ENCODE peak calls at places on chromosome 20, in nine cellular contexts. I, N, X, O, K, A, V, M and Z are unnamed samples.

GRCh38 chr20:46765506-46765905 is 56.1 kb downstream of the SLC2A10 start:
- DNase-seq in X (no peak), N (no peak), V (no peak), K (no peak), M (no peak), A (no peak), I (no peak), O (no peak), Z (no peak)

GRCh38 chr20:63768591-63769515 is 29.3 kb downstream of the SLC2A4RG start:
- DNase-seq in X (no peak), I (no peak), A (no peak), O (no peak), N (no peak), K (no peak), V (no peak), M (no peak), Z (no peak)

GRCh38 chr20:51361258-51361657 is 181.3 kb downstream of the NFATC2 start:
- DNase-seq in I (no peak), A (no peak), K (no peak), X (no peak), M (no peak), N (no peak), O (no peak), V (no peak), Z (no peak)

GRCh38 chr20:24795444-24795843 is 153.6 kb upstream of the CST7 start:
- DNase-seq in A (no peak), X (no peak), V (no peak), K (no peak), O (no peak), M (no peak), I (no peak), N (no peak), Z (no peak)

GRCh38 chr20:11445891-11446290 is 471.8 kb upstream of the BTBD3 start:
- DNase-seq in I (no peak), V (no peak), K (no peak), M (no peak), X (no peak), A (no peak), N (no peak), O (peak), Z (no peak)

GRCh38 chr20:45701104-45701503 is 734 bp upstream of the WFDC13 start:
- DNase-seq in A (no peak), X (no peak), N (no peak), V (no peak), M (no peak), O (no peak), K (no peak), I (no peak), Z (no peak)

GRCh38 chr20:50068041-50068651 is 44.8 kb downstream of the UBE2V1 start:
- DNase-seq in A (no peak), X (no peak), N (no peak), O (no peak), M (peak), I (no peak), V (no peak), K (no peak), Z (no peak)

GRCh38 chr20:3239026-3239866 is at the start of gene SLC4A11:
- DNase-seq in V (peak), O (peak), N (peak), X (peak), I (peak), A (peak), M (peak), K (peak), Z (peak)

GRCh38 chr20:1669304-1669703 is 11.7 kb upstream of the SIRPG start:
- DNase-seq in M (no peak), K (no peak), A (no peak), V (no peak), X (no peak), O (peak), N (no peak), I (no peak), Z (no peak)

GRCh38 chr20:17680128-17680835 is 1.8 kb downstream of the RRBP1 start:
- DNase-seq in K (no peak), A (peak), N (no peak), V (no peak), O (peak), M (no peak), X (peak), I (peak), Z (peak)

GRCh38 chr20:2374346-2375125 is 6.2 kb upstream of the TGM6 start:
- DNase-seq in N (no peak), I (no peak), O (no peak), X (no peak), A (no peak), K (no peak), V (no peak), M (no peak), Z (no peak)

GRCh38 chr20:4369119-4369797 is 352.5 kb upstream of the PRND start:
- DNase-seq in K (no peak), I (peak), N (no peak), V (no peak), X (no peak), M (no peak), O (no peak), A (no peak), Z (no peak)
- TF ChIP-seq EZH2phosphoT487 in K (no peak), I (no peak), N (no peak), V (no peak), X (no peak), M (no peak), O (no peak), A (no peak), Z (no peak)

DNA sequence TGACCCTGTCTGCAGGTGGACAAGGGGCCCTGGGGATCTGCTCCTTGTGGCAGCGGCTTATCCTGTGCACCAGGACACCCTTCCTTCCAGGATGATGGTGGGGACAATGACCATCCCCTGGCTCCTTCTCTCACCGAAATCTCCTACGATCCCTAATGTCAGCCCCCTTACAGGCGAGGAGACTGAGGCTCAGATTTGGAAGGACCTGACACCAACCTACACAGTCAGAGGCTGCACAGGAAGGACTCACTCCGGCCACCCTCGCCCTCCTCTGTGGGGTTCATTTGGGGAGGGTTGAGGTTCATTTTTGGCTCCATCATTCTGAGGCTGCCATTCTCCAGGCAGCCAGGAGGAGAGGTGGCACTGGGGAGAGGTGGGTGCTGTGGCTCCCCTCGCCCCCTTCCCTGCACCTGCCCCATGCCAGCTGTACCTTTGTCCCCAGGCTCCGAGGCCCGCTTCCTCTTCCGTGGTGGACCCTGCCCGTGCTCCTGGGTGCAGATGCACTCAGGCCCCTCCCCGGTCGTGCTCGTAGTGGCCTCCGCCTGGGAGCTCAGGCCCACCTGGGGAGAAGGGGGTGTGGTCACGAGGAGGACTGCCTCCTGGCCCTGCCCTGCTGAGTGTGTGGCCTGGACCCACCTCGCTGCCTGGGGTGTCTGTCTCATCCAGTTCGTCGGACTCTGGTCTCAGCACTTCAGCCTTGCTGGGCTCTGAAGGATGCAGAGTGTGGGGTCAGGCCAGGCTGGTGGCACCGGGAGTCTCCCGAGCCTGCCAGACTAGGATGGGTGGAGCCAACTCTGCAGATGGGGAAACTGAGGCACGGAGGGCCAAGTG is 5.3 kb upstream of the CABLES2 start:
- DNase-seq in X (no peak), V (no peak), O (no peak), K (no peak), M (no peak), I (no peak), A (no peak), N (no peak), Z (peak)
- TF ChIP-seq EZH2phosphoT487 in X (no peak), V (no peak), O (no peak), K (no peak), M (no peak), I (no peak), A (no peak), N (no peak), Z (no peak)

GRCh38 chr20:21632031-21632430 is 73.4 kb upstream of the PAX1 start:
- DNase-seq in X (no peak), V (no peak), K (no peak), O (no peak), N (no peak), A (no peak), I (no peak), M (no peak), Z (no peak)
- TF ChIP-seq EZH2phosphoT487 in X (no peak), V (no peak), K (no peak), O (no peak), N (no peak), A (no peak), I (no peak), M (no peak), Z (no peak)

GRCh38 chr20:53692465-53693067 is 98.9 kb upstream of the ZNF217 start:
- DNase-seq in K (no peak), I (peak), N (no peak), V (no peak), M (no peak), A (no peak), O (peak), X (no peak), Z (no peak)
- TF ChIP-seq EZH2phosphoT487 in K (no peak), I (no peak), N (no peak), V (no peak), M (no peak), A (no peak), O (no peak), X (no peak), Z (no peak)

GRCh38 chr20:36613974-36614373 is 8.4 kb downstream of the RAB5IF start:
- DNase-seq in N (no peak), M (no peak), V (no peak), O (no peak), A (no peak), I (peak), K (no peak), X (no peak), Z (no peak)
- TF ChIP-seq EZH2phosphoT487 in N (no peak), M (no peak), V (no peak), O (no peak), A (no peak), I (no peak), K (no peak), X (no peak), Z (no peak)